ENCODE peak calls at places on chromosomes 1 and 21, in nine cellular contexts. Y, H, L, C, G, X, U, K and Z are unnamed samples.

GRCh38 chr1:65741993-65742392 is 50.7 kb upstream of the PDE4B start:
- DNase-seq in K (no peak), G (no peak), U (no peak), C (no peak), Y (no peak), X (no peak), L (no peak), H (no peak), Z (no peak)

GRCh38 chr1:157092831-157093230 is 6.8 kb downstream of the ETV3L start:
- DNase-seq in X (no peak), G (no peak), U (peak), K (no peak), C (peak), Y (peak), L (no peak), H (no peak), Z (no peak)

GRCh38 chr21:30582850-30583249 is 7.3 kb downstream of the KRTAP22-2 start:
- DNase-seq in U (no peak), G (no peak), H (no peak), L (no peak), X (no peak), K (no peak), C (no peak), Y (no peak), Z (no peak)

GRCh38 chr1:42035830-42036604 is 117.2 kb upstream of the GUCA2B start:
- DNase-seq in L (peak), K (peak), X (peak), U (peak), H (peak), G (peak), Y (peak), C (peak), Z (peak)

GRCh38 chr1:156846643-156847042 is 12.3 kb downstream of the INSRR start:
- DNase-seq in H (no peak), L (no peak), X (no peak), C (no peak), Y (no peak), G (no peak), K (no peak), U (no peak), Z (no peak)

GRCh38 chr1:108565081-108565480 is 5.2 kb downstream of the EEIG2 start:
- DNase-seq in X (no peak), G (no peak), C (no peak), L (peak), Y (no peak), H (no peak), K (no peak), U (no peak), Z (no peak)

GRCh38 chr1:162193815-162194214 is 124.3 kb downstream of the NOS1AP start:
- DNase-seq in L (no peak), U (peak), Y (no peak), K (no peak), H (no peak), X (no peak), C (no peak), G (no peak), Z (peak)

GRCh38 chr21:15701845-15702244 is 27.9 kb upstream of the USP25 start:
- DNase-seq in Y (no peak), K (no peak), C (no peak), L (no peak), H (no peak), U (no peak), G (no peak), X (no peak), Z (no peak)

GRCh38 chr1:155001438-155001687 is 1.2 kb upstream of the ZBTB7B start:
- DNase-seq in G (no peak), X (no peak), L (no peak), C (no peak), U (no peak), Y (no peak), H (no peak), K (no peak), Z (no peak)

GRCh38 chr1:107141491-107142369 is 891 bp downstream of the NTNG1 start:
- DNase-seq in L (peak), Y (no peak), U (peak), G (peak), H (no peak), C (no peak), X (peak), K (peak), Z (peak)

GRCh38 chr1:48047116-48047515 is 49.9 kb upstream of the TRABD2B start:
- DNase-seq in L (no peak), G (no peak), U (no peak), X (no peak), K (no peak), C (no peak), Y (no peak), H (no peak), Z (no peak)

GRCh38 chr1:33339413-33339812 is 18.5 kb upstream of the A3GALT2 start:
- DNase-seq in C (no peak), X (no peak), L (no peak), G (no peak), Y (no peak), K (no peak), H (no peak), U (no peak), Z (peak)

GRCh38 chr1:244337839-244338238 is 113.9 kb downstream of the ADSS2 start:
- DNase-seq in C (no peak), X (no peak), G (no peak), U (no peak), Y (no peak), L (no peak), H (no peak), K (no peak), Z (peak)

GRCh38 chr1:67749844-67750689 is 65.1 kb downstream of the GADD45A start:
- DNase-seq in L (peak), U (no peak), Y (no peak), K (no peak), X (peak), C (no peak), G (no peak), H (no peak), Z (peak)

GRCh38 chr1:1318131-1318652 is 6.3 kb downstream of the INTS11 start:
- DNase-seq in L (peak), Y (peak), H (peak), C (peak), K (no peak), X (peak), U (peak), G (peak), Z (no peak)

GRCh38 chr1:116474921-116475849 is 95.6 kb downstream of the CD58 start:
- DNase-seq in C (peak), U (peak), X (no peak), Y (peak), L (no peak), K (no peak), H (no peak), G (peak), Z (no peak)

GRCh38 chr21:37829043-37829442 is 87.2 kb downstream of the KCNJ6 start:
- DNase-seq in K (no peak), L (no peak), G (no peak), X (no peak), H (no peak), U (no peak), Y (no peak), C (no peak), Z (peak)

GRCh38 chr1:29120367-29120766 is 3.3 kb downstream of the TMEM200B start:
- DNase-seq in G (no peak), U (no peak), K (no peak), L (no peak), Y (no peak), H (no peak), C (no peak), X (no peak), Z (no peak)

GRCh38 chr1:205587576-205587975 is 44.2 kb downstream of the ELK4 start:
- DNase-seq in L (no peak), H (no peak), U (no peak), G (no peak), K (no peak), Y (no peak), X (no peak), C (peak), Z (no peak)

GRCh38 chr1:229218612-229219025 is 52.3 kb upstream of the RAB4A start:
- DNase-seq in G (no peak), H (no peak), C (no peak), U (no peak), L (no peak), X (no peak), Y (no peak), K (no peak), Z (no peak)

GRCh38 chr1:212655668-212656440 is 43.8 kb downstream of the BATF3 start:
- DNase-seq in U (no peak), Y (no peak), L (peak), C (no peak), H (no peak), G (no peak), X (peak), K (no peak), Z (peak)

GRCh38 chr21:31184462-31184861 is 146.2 kb upstream of the KRTAP19-8 start:
- DNase-seq in G (no peak), L (no peak), X (no peak), U (no peak), K (no peak), H (no peak), C (peak), Y (no peak), Z (no peak)

GRCh38 chr1:2137257-2138121 is 57.1 kb downstream of the FAAP20 start:
- DNase-seq in G (no peak), X (no peak), L (no peak), Y (no peak), U (no peak), C (peak), H (peak), K (no peak), Z (no peak)

GRCh38 chr1:44576456-44577150 is 97.7 kb downstream of the TMEM53 start:
- DNase-seq in X (no peak), K (no peak), Y (no peak), U (no peak), G (peak), L (no peak), C (no peak), H (no peak), Z (no peak)

GRCh38 chr1:182735343-182735742 is 51.0 kb upstream of the RGS8 start:
- DNase-seq in C (no peak), G (no peak), H (no peak), K (no peak), Y (no peak), X (no peak), L (no peak), U (no peak), Z (no peak)

GRCh38 chr1:172778461-172779455 is 119.9 kb downstream of the FASLG start:
- DNase-seq in G (no peak), K (peak), L (no peak), H (no peak), X (no peak), Y (no peak), U (no peak), C (no peak), Z (no peak)

GRCh38 chr1:211900411-211900810 is 69.8 kb upstream of the LPGAT1 start:
- DNase-seq in G (no peak), K (no peak), L (no peak), X (no peak), U (no peak), H (no peak), C (no peak), Y (no peak), Z (no peak)

GRCh38 chr21:41429305-41429704 is 3.3 kb downstream of the MX1 start:
- DNase-seq in X (no peak), G (no peak), U (no peak), Y (no peak), C (no peak), K (no peak), L (no peak), H (no peak), Z (no peak)

GRCh38 chr1:78254517-78254916 is 208.8 kb downstream of the GIPC2 start:
- DNase-seq in G (no peak), H (no peak), L (peak), U (no peak), K (no peak), X (peak), Y (no peak), C (no peak), Z (no peak)

GRCh38 chr1:178189814-178190213 is 95.9 kb downstream of the RASAL2 start:
- DNase-seq in Y (no peak), L (no peak), G (no peak), H (no peak), U (peak), K (peak), C (no peak), X (peak), Z (peak)

GRCh38 chr1:205451759-205452164 is 4.1 kb downstream of the BLACAT1 start:
- DNase-seq in H (no peak), G (no peak), Y (no peak), K (no peak), X (no peak), U (no peak), L (no peak), C (no peak), Z (peak)

GRCh38 chr1:111513410-111514020 is 10.1 kb upstream of the ADORA3 start:
- DNase-seq in H (no peak), Y (no peak), G (peak), L (no peak), C (no peak), X (no peak), U (peak), K (no peak), Z (no peak)

GRCh38 chr1:111516008-111516535 is 12.6 kb upstream of the ADORA3 start:
- DNase-seq in G (no peak), L (no peak), X (peak), C (peak), H (peak), Y (peak), U (peak), K (peak), Z (peak)

GRCh38 chr1:111512132-111512874 is 8.9 kb upstream of the ADORA3 start:
- DNase-seq in X (no peak), U (peak), G (no peak), C (no peak), L (no peak), K (no peak), H (no peak), Y (no peak), Z (no peak)

GRCh38 chr1:111517464-111518225 is 14.2 kb upstream of the ADORA3 start:
- DNase-seq in H (no peak), U (no peak), Y (no peak), G (no peak), K (peak), X (no peak), L (no peak), C (no peak), Z (no peak)

GRCh38 chr1:111515291-111516007 is 12.0 kb upstream of the ADORA3 start:
- DNase-seq in U (peak), K (no peak), L (peak), Y (peak), C (peak), H (no peak), X (peak), G (peak), Z (no peak)
- H3K4me3 ChIP-seq in U (peak), K (no peak), L (no peak), Y (peak), C (peak), H (no peak), X (peak), G (peak), Z (no peak)

DNA sequence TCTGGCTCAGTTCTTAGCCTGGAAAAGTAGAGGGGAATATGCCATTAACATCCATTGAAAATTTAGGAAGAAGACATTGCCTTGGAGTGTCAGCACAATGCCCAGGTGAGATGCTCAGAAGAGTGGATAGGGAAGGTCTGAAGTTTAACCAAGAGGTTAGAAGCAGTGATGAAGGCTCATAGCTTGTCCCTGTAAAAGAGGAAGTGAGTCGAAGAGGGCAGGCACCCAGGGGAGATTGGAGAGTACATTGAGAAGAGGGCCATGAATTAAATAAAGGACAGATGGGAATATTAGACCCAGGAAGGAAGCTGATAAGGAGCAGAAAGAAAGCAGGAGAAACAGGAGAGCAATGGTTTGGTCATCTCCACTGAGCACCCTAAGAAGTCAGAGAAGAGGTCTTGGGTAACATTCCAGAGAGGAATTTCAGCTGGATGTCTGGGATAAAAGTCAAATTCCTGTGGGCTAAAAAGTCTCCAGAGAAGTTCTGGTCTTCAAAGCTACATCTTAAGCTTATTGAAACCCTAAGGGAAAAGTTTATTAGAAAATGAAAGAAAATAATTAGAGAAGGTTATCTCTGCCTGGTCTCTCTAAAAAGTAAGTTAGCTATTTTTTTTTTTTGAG is 17.3 kb downstream of the C8B start:
- DNase-seq in K (no peak), C (no peak), L (no peak), U (no peak), G (no peak), Y (no peak), H (no peak), X (peak), Z (no peak)
- H3K27ac ChIP-seq in K (no peak), C (no peak), L (no peak), U (no peak), G (no peak), Y (no peak), H (no peak), X (no peak), Z (no peak)

GRCh38 chr21:43311303-43311817 is 115.6 kb downstream of the SIK1 start:
- DNase-seq in G (no peak), C (peak), H (no peak), U (peak), K (peak), X (no peak), Y (peak), L (peak), Z (no peak)
- TF ChIP-seq CTCF in G (no peak), C (no peak), H (no peak), U (no peak), K (no peak), X (no peak), Y (no peak), L (no peak), Z (no peak)

DNA sequence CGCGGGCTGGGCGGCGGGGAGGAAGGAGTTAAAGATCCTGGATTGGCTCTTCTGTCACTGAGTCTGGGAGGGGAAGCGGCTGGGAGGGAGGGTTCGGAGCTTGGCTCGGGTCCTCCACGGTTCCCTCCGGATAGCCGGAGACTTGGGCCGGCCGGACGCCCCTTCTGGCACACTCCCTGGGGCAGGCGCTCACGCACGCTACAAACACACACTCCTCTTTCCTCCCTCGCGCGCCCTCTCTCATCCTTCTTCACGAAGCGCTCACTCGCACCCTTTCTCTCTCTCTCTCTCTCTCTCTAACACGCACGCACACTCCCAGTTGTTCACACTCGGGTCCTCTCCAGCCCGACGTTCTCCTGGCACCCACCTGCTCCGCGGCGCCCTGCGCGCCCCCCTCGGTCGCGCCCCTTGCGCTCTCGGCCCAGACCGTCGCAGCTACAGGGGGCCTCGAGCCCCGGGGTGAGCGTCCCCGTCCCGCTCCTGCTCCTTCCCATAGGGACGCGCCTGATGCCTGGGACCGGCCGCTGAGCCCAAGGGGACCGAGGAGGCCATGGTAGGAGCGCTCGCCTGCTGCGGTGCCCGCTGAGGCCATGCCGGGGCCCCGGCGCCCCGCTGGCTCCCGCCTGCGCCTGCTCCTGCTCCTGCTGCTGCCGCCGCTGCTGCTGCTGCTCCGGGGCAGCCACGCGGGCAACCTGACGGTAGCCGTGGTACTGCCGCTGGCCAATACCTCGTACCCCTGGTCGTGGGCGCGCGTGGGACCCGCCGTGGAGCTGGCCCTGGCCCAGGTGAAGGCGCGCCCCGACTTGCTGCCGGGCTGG is at the start of gene NPR1:
- DNase-seq in Y (peak), L (peak), X (no peak), G (no peak), C (peak), H (peak), K (no peak), U (peak), Z (peak)
- H3K4me3 ChIP-seq in Y (peak), L (peak), X (peak), G (peak), C (peak), H (peak), K (no peak), U (peak), Z (peak)

GRCh38 chr1:232707142-232707541 is 77.2 kb upstream of the SIPA1L2 start:
- DNase-seq in Y (peak), H (no peak), L (peak), X (no peak), K (no peak), C (no peak), U (no peak), G (no peak), Z (no peak)

GRCh38 chr1:232709339-232709738 is 79.4 kb upstream of the SIPA1L2 start:
- DNase-seq in K (no peak), X (peak), L (peak), U (no peak), C (no peak), Y (no peak), G (no peak), H (no peak), Z (no peak)

GRCh38 chr1:232704256-232704655 is 74.3 kb upstream of the SIPA1L2 start:
- DNase-seq in G (no peak), X (no peak), H (no peak), Y (no peak), K (no peak), U (no peak), C (no peak), L (no peak), Z (no peak)

GRCh38 chr1:232705815-232706575 is 76.1 kb upstream of the SIPA1L2 start:
- DNase-seq in K (no peak), X (no peak), U (no peak), Y (no peak), C (peak), H (peak), G (no peak), L (no peak), Z (no peak)

GRCh38 chr1:232704694-232705680 is 75.1 kb upstream of the SIPA1L2 start:
- DNase-seq in X (peak), U (no peak), C (peak), G (peak), H (peak), L (peak), Y (peak), K (no peak), Z (no peak)
- H3K27ac ChIP-seq in X (peak), U (no peak), C (peak), G (peak), H (peak), L (peak), Y (peak), K (no peak), Z (no peak)